ENCODE peak calls at places on chromosomes 5 and 9, in four cellular contexts. O is neural crest cell, C is brain microvascular endothelial cell, B is tibial nerve. V is an unnamed sample.

GRCh38 chr5:126139086-126139485 is 284.1 kb upstream of the GRAMD2B start:
- DNase-seq in B (no peak), C (no peak), O (no peak), V (no peak)

GRCh38 chr9:92312887-92313623 is 12.1 kb downstream of the NOL8 start:
- DNase-seq in C (no peak), B (no peak), O (no peak), V (no peak)

GRCh38 chr5:81254886-81255285 is 21.8 kb downstream of the CKMT2 start:
- DNase-seq in B (no peak), C (no peak), O (no peak), V (peak)

GRCh38 chr5:72608297-72608696 is 101.1 kb upstream of the ZNF366 start:
- DNase-seq in O (no peak), B (no peak), C (peak), V (no peak)

GRCh38 chr9:91852801-91853347 is 97.2 kb downstream of the ROR2 start:
- DNase-seq in O (no peak), B (no peak), C (no peak), V (no peak)

GRCh38 chr5:169181785-169182184 is 119.2 kb downstream of the SLIT3 start:
- DNase-seq in B (no peak), C (no peak), O (no peak), V (no peak)

GRCh38 chr9:20044686-20045085 is 255.8 kb upstream of the SLC24A2 start:
- DNase-seq in B (no peak), O (no peak), C (peak), V (no peak)

GRCh38 chr9:31996331-31996730 is 388.1 kb upstream of the ACO1 start:
- DNase-seq in O (no peak), B (no peak), C (no peak), V (no peak)

GRCh38 chr5:52690236-52690685 is 97.5 kb upstream of the ITGA1 start:
- DNase-seq in C (no peak), O (no peak), B (no peak), V (no peak)

GRCh38 chr9:9924369-9924768 is 688.4 kb downstream of the PTPRD start:
- DNase-seq in O (no peak), B (no peak), C (no peak), V (no peak)

GRCh38 chr9:95923794-95924193 is 48.3 kb downstream of the ERCC6L2 start:
- DNase-seq in B (no peak), C (no peak), O (no peak), V (no peak)

GRCh38 chr9:114098021-114098659 is 952 bp downstream of the KIF12 start:
- DNase-seq in O (no peak), C (no peak), B (no peak), V (peak)

GRCh38 chr5:14326035-14326909 is 183.1 kb downstream of the TRIO start:
- DNase-seq in O (no peak), C (no peak), B (no peak), V (no peak)

GRCh38 chr5:111999286-111999685 is 242.3 kb upstream of the NREP start:
- DNase-seq in B (no peak), O (no peak), C (peak), V (no peak)

GRCh38 chr9:105510024-105510423 is 47.9 kb upstream of the FKTN start:
- DNase-seq in C (peak), B (no peak), O (no peak), V (no peak)

GRCh38 chr9:119868694-119869093 is 499.5 kb upstream of the BRINP1 start:
- DNase-seq in O (no peak), B (no peak), C (no peak), V (no peak)

GRCh38 chr5:177296581-177296980 is 6.9 kb downstream of the RAB24 start:
- DNase-seq in C (no peak), O (no peak), B (no peak), V (no peak)

GRCh38 chr5:16931334-16932110 is 4.6 kb downstream of the MYO10 start:
- DNase-seq in B (no peak), O (no peak), C (no peak), V (no peak)
- TF ChIP-seq CTCF in B (no peak), O (no peak), C (peak), V (no peak)

GRCh38 chr5:175464414-175465233 is 13.7 kb upstream of the SFXN1 start:
- DNase-seq in O (peak), B (no peak), C (peak), V (peak)
- TF ChIP-seq CTCF in O (peak), B (peak), C (peak), V (peak)

GRCh38 chr9:127522727-127523126 is 71.4 kb downstream of the LRSAM1 start:
- DNase-seq in B (no peak), O (no peak), C (no peak), V (no peak)

GRCh38 chr9:127524373-127524772 is 73.1 kb downstream of the LRSAM1 start:
- DNase-seq in C (no peak), B (no peak), O (peak), V (no peak)

GRCh38 chr9:127521919-127522304 is 70.6 kb downstream of the LRSAM1 start:
- DNase-seq in C (no peak), B (no peak), O (no peak), V (no peak)

GRCh38 chr9:127520941-127521918 is 69.9 kb downstream of the LRSAM1 start:
- DNase-seq in C (peak), B (no peak), O (no peak), V (no peak)

DNA sequence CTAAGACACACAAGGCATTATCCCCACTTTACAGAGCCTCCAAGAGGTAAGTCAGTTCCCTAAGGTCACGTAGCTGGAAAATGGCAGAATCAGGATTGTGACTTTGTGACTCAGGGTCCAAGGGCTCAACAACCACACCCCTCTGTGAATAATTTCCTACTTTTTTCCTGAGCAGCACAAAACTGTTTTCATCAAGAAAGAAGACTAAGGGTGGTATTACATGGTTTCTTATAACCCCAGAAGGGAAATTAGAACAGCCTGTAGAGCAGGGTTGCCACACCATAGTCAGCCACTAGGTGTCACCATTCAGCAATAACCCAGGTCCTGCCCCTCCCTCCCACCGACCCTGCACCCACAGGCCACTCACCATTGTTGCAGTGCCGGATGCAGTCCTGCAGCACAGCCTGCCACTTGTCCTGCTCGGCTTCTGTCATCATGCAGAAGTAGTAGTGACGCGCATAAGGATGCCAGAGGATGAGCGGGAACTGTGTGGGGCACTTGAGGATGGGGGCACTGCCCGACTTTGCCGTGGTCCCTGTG is 72.1 kb downstream of the LRSAM1 start:
- DNase-seq in C (peak), B (no peak), O (no peak), V (no peak)
- TF ChIP-seq CTCF in C (peak), B (peak), O (peak), V (peak)

GRCh38 chr9:5437254-5438216 is at the start of gene PLGRKT:
- DNase-seq in C (peak), B (peak), O (peak), V (peak)
- TF ChIP-seq CTCF in C (peak), B (peak), O (peak), V (no peak)

DNA sequence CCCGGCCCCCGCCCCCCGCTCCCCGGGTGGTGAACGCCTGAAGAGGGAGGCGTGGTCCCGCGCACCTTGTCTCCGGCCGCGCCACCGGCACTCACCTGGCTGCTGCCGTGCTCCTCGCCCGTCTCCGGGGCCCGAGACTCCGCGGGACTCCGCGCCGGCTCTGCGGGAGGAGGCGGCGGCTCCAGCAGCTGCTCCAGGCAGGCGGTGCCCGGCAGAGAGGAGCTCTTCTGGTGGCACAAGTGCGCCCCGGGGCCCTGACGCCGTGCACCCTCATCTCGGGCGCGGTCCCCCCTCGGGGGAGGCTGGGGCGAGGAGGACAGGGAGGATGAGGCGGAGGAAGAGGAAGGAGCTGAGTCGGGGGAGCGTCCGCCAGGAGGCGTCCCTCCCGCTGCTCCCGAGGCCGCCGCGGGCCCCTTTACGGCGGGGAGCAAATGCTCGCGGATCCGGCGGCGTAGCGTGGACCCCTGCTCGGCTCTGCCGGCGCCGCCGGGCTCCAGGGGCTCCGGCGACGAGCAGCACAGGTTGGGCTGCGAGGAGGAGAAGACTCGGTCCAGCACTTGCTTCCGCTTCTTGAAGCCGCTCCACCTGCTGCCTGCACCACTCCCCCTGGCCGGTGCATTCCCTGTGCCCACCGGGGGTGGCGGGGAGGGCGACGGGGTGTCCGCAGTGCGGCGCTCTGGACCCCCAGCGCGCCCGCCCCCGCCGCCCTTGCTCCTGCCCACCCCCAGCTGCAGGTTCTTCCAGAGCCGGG is 958 bp downstream of the MCTP1 start:
- DNase-seq in O (peak), B (no peak), C (no peak), V (peak)
- TF ChIP-seq CTCF in O (peak), B (peak), C (peak), V (peak)

GRCh38 chr9:759541-759940 is 82.0 kb upstream of the DMRT1 start:
- DNase-seq in C (no peak), O (no peak), B (no peak), V (no peak)

GRCh38 chr9:759983-760715 is 81.3 kb upstream of the DMRT1 start:
- DNase-seq in O (no peak), C (no peak), B (no peak), V (no peak)

GRCh38 chr9:755454-756381 is 85.8 kb upstream of the DMRT1 start:
- DNase-seq in B (no peak), C (peak), O (no peak), V (no peak)

GRCh38 chr9:758147-758546 is 83.3 kb upstream of the DMRT1 start:
- DNase-seq in O (no peak), C (no peak), B (no peak), V (no peak)

DNA sequence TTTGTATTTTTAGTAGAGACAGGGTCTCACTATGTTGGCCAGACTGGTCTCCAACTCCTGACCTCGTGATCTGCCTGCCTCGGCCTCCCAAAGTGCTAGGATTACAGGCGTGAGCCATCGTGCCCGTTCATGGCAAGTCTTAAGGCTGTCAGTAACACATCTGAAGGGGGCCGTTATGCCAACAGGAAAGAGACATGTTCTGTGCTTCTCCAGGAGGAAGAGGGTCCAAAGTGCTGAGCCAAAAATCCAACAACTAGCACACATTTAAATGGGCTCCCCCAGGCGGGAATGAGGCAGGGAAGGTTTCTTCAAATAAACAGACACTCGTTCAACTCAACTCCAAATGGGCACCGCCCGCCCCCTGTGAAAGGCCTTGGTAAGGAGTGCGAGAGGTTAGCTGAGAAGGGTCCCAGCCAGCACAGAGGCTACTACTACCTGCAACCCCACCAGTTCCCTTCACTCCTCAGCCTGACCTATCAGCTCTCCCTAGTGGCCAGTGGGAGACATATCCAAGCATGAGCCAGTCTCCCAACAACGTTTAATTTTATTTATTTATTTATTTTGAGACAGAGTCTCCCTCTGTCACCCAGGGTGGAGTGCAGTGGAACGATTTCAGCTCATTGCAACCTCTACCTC is 84.1 kb upstream of the DMRT1 start:
- DNase-seq in C (peak), O (no peak), B (no peak), V (peak)
- TF ChIP-seq CTCF in C (peak), O (peak), B (peak), V (peak)

DNA sequence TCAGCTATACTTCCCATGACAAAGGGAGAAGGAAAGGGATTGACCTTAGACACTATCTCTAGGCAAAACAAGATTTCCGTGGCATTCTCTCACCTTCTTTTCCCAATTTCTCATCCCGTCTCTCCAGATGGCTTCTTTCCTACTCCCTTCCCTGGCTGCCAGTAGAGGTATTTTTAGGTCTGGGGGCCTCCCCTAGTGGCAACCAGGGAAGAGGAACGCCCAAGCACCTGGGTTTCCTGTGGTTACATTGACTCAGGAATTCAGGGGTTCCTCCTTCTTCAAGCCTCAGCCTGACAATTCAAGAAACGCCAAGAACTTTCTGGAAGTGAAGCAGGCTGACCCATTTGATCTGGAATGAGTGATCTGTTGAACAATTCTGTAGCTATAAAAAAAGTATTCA is 111.5 kb upstream of the OSMR start:
- DNase-seq in B (no peak), O (no peak), C (no peak), V (no peak)
- TF ChIP-seq CTCF in B (no peak), O (peak), C (no peak), V (no peak)